ENCODE peak calls at places on chromosomes 11 and 22, in four cellular contexts. K, U, P and Q are unnamed samples.

GRCh38 chr11:69915501-69916250 is 96.5 kb upstream of the FGF3 start:
- DNase-seq in K (peak; percentile 4), U (peak; percentile 69), P (peak; percentile 36), Q (peak; percentile 92)

GRCh38 chr11:114085965-114086364 is 26.5 kb downstream of the ZBTB16 start:
- DNase-seq in U (no peak), K (no peak), P (no peak), Q (no peak)

GRCh38 chr11:69480547-69481392 is 693 bp upstream of the LINC01488 start:
- DNase-seq in U (no peak), P (peak; percentile 26), K (no peak), Q (no peak)

GRCh38 chr11:71451596-71452353 is 1.2 kb upstream of the NADSYN1 start:
- DNase-seq in U (no peak), K (no peak), P (no peak), Q (no peak)

GRCh38 chr22:37433786-37434185 is 6.5 kb upstream of the ELFN2 start:
- DNase-seq in K (no peak), P (no peak), U (peak; percentile 11), Q (no peak)

GRCh38 chr22:36822581-36822980 is 5.7 kb upstream of the PVALB start:
- DNase-seq in P (no peak), U (no peak), K (no peak), Q (no peak)

GRCh38 chr11:33207408-33207985 is 46.2 kb upstream of the CSTF3 start:
- DNase-seq in K (no peak), U (no peak), P (no peak), Q (no peak)

GRCh38 chr11:122697636-122698167 is 42.2 kb downstream of the UBASH3B start:
- DNase-seq in K (no peak), P (peak; percentile 56), U (peak; percentile 59), Q (peak; percentile 49)

GRCh38 chr11:42524534-42525227 is 787.1 kb upstream of the API5 start:
- DNase-seq in U (peak; percentile 12), K (peak; percentile 5), P (no peak), Q (peak; percentile 51)

GRCh38 chr11:106276859-106277436 is 199.5 kb downstream of the AASDHPPT start:
- DNase-seq in P (no peak), U (peak; percentile 42), K (no peak), Q (peak; percentile 43)

GRCh38 chr22:49889071-49889470 is 29.2 kb downstream of the ALG12 start:
- DNase-seq in P (no peak), U (no peak), K (no peak), Q (no peak)

GRCh38 chr22:17120281-17120680 is 879 bp downstream of the TMEM121B start:
- DNase-seq in P (peak; percentile 70), U (peak; percentile 24), K (no peak), Q (no peak)

GRCh38 chr11:70378506-70379134 is 19.7 kb upstream of the CTTN start:
- DNase-seq in P (no peak), U (no peak), K (no peak), Q (no peak)

GRCh38 chr11:110027627-110028371 is 65.4 kb upstream of the ZC3H12C start:
- DNase-seq in K (no peak), P (no peak), U (no peak), Q (no peak)

GRCh38 chr11:211741-212140 is 4.2 kb downstream of the RIC8A start:
- DNase-seq in K (no peak), P (no peak), U (no peak), Q (no peak)

GRCh38 chr11:28447226-28447625 is 339.0 kb downstream of the METTL15 start:
- DNase-seq in K (peak; percentile 15), U (peak; percentile 7), P (no peak), Q (no peak)

GRCh38 chr22:21015051-21016006 is at the start of gene P2RX6:
- DNase-seq in K (no peak), P (no peak), U (no peak), Q (no peak)

GRCh38 chr22:40404251-40405177 is 34.1 kb downstream of the SGSM3 start:
- DNase-seq in K (no peak), U (no peak), P (no peak), Q (no peak)

GRCh38 chr11:121587182-121587581 is 134.4 kb upstream of the SORL1-AS1 start:
- DNase-seq in U (no peak), K (no peak), P (no peak), Q (no peak)

GRCh38 chr11:107770546-107770945 is 58.7 kb upstream of the SLN start:
- DNase-seq in K (peak; percentile 16), U (peak; percentile 1), P (no peak), Q (peak; percentile 23)

GRCh38 chr11:64754919-64755662 is 4.7 kb downstream of the PYGM start:
- DNase-seq in U (no peak), K (no peak), P (peak; percentile 42), Q (no peak)

GRCh38 chr11:1570896-1571759 is 943 bp downstream of the DUSP8 start:
- DNase-seq in K (no peak), U (no peak), P (peak; percentile 71), Q (no peak)

GRCh38 chr11:72579816-72580647 is 94.2 kb downstream of the PDE2A start:
- DNase-seq in P (peak; percentile 17), U (no peak), K (no peak), Q (no peak)

GRCh38 chr22:23402275-23403151 is 177.6 kb downstream of the IGLL1 start:
- DNase-seq in P (no peak), K (no peak), U (peak; percentile 21), Q (no peak)

GRCh38 chr11:126538071-126538470 is 182.6 kb downstream of the ST3GAL4 start:
- DNase-seq in P (no peak), U (no peak), K (peak; percentile 30), Q (no peak)

GRCh38 chr22:49962012-49962750 is 1.6 kb downstream of the PIM3 start:
- DNase-seq in U (peak; percentile 93), K (peak; percentile 60), P (peak; percentile 90), Q (peak; percentile 86)

GRCh38 chr22:37659066-37659896 is 758 bp downstream of the PDXP start:
- DNase-seq in P (no peak), U (no peak), K (no peak), Q (no peak)

GRCh38 chr22:39205344-39206021 is 39.3 kb downstream of the PDGFB start:
- DNase-seq in K (peak; percentile 18), U (peak; percentile 67), P (peak; percentile 88), Q (peak; percentile 71)

GRCh38 chr11:13561860-13562259 is 66.1 kb upstream of the PTH start:
- DNase-seq in P (no peak), U (no peak), K (no peak), Q (no peak)

GRCh38 chr11:3929232-3929631 is 73.8 kb downstream of the STIM1 start:
- DNase-seq in K (no peak), P (no peak), U (no peak), Q (no peak)

GRCh38 chr11:111797145-111797581 is 31.0 kb upstream of the PPP2R1B start:
- DNase-seq in P (no peak), K (no peak), U (peak; percentile 31), Q (peak; percentile 2)

GRCh38 chr11:108766596-108767173 is 101.8 kb downstream of the DDX10 start:
- DNase-seq in P (no peak), U (no peak), K (no peak), Q (no peak)

GRCh38 chr11:23644443-23644842 is 784.2 kb upstream of the CCDC179 start:
- DNase-seq in U (no peak), P (no peak), K (no peak), Q (no peak)

GRCh38 chr11:115418626-115419025 is 85.6 kb downstream of the CADM1 start:
- DNase-seq in P (no peak), K (no peak), U (no peak), Q (no peak)

GRCh38 chr11:33317662-33318061 is 60.5 kb downstream of the HIPK3 start:
- DNase-seq in U (no peak), K (no peak), P (no peak), Q (no peak)

GRCh38 chr11:69030324-69030723 is 17.3 kb upstream of the MRGPRF start:
- DNase-seq in U (no peak), K (no peak), P (no peak), Q (no peak)

GRCh38 chr11:656866-657265 is 19.8 kb downstream of the DRD4 start:
- DNase-seq in K (no peak), P (no peak), U (no peak), Q (no peak)

GRCh38 chr22:45927059-45927458 is 49.9 kb downstream of the WNT7B start:
- DNase-seq in U (no peak), K (no peak), P (no peak), Q (no peak)

GRCh38 chr11:100152751-100153150 is 534.3 kb upstream of the ARHGAP42 start:
- DNase-seq in U (no peak), P (no peak), K (no peak), Q (no peak)

GRCh38 chr11:100151944-100152343 is 535.1 kb upstream of the ARHGAP42 start:
- DNase-seq in U (no peak), P (no peak), K (no peak), Q (peak; percentile 26)
- H3K4me3 ChIP-seq in U (no peak overlapping the region), P (no peak overlapping the region), K (no peak overlapping the region), Q (no peak overlapping the region)

GRCh38 chr11:118441770-118442169 is 5.5 kb downstream of the KMT2A start:
- DNase-seq in P (no peak), U (no peak), K (no peak), Q (no peak)
- H3K4me3 ChIP-seq in P (no peak overlapping the region), U (no peak overlapping the region), K (no peak overlapping the region), Q (no peak overlapping the region)

GRCh38 chr11:45807792-45808238 is 2.9 kb downstream of the SLC35C1 start:
- DNase-seq in K (no peak), P (no peak), U (no peak), Q (no peak)
- H3K4me3 ChIP-seq in K (peak overlapping the region; percentile 76), P (no peak overlapping the region), U (peak overlapping the region; percentile 91), Q (no peak overlapping the region)

GRCh38 chr11:118151421-118151820 is 1.2 kb downstream of the SCN4B start:
- DNase-seq in K (no peak), P (no peak), U (no peak), Q (no peak)
- H3K4me3 ChIP-seq in K (no peak overlapping the region), P (no peak overlapping the region), U (no peak overlapping the region), Q (no peak overlapping the region)

GRCh38 chr22:42439821-42440674 is 7.8 kb upstream of the NFAM1 start:
- DNase-seq in K (no peak), P (no peak), U (peak; percentile 41), Q (no peak)

GRCh38 chr22:42437488-42438292 is 5.5 kb upstream of the NFAM1 start:
- DNase-seq in U (peak; percentile 33), K (no peak), P (peak; percentile 90), Q (no peak)

GRCh38 chr22:42436402-42436801 is 4.2 kb upstream of the NFAM1 start:
- DNase-seq in K (no peak), U (no peak), P (no peak), Q (no peak)

GRCh38 chr22:42439021-42439420 is 6.8 kb upstream of the NFAM1 start:
- DNase-seq in K (no peak), U (no peak), P (no peak), Q (no peak)

GRCh38 chr22:42438293-42438650 is 6.1 kb upstream of the NFAM1 start:
- DNase-seq in P (no peak), K (no peak), U (no peak), Q (no peak)
- H3K4me3 ChIP-seq in P (no peak overlapping the region), K (no peak overlapping the region), U (no peak overlapping the region), Q (no peak overlapping the region)